ENCODE peak calls at places on chromosome 3, in four cellular contexts. One of them, this sample, is unnamed.

GRCh38 chr3:118710532-118710931 is 324.1 kb downstream of the IGSF11 start:
- DNase-seq in hepatocyte: no peak
- DNase-seq in cardiac muscle cell: no peak
- DNase-seq in PC-3: no peak
- DNase-seq in this sample: no peak

GRCh38 chr3:132344666-132345280 is 27.6 kb downstream of the ACP3 start:
- DNase-seq in cardiac muscle cell: no peak
- DNase-seq in PC-3: peak; percentile 77
- DNase-seq in hepatocyte: no peak
- DNase-seq in this sample: no peak

GRCh38 chr3:119098620-119099222 is 47.2 kb upstream of the TEX55 start:
- DNase-seq in PC-3: peak; percentile 81
- DNase-seq in cardiac muscle cell: peak; percentile 48
- DNase-seq in hepatocyte: peak; percentile 46
- DNase-seq in this sample: no peak

GRCh38 chr3:172398484-172398883 is 49.8 kb downstream of the GHSR start:
- DNase-seq in cardiac muscle cell: no peak
- DNase-seq in PC-3: no peak
- DNase-seq in hepatocyte: no peak
- DNase-seq in this sample: no peak

GRCh38 chr3:188322135-188322892 is 168.4 kb downstream of the LPP start:
- DNase-seq in cardiac muscle cell: no peak
- DNase-seq in hepatocyte: no peak
- DNase-seq in PC-3: no peak
- DNase-seq in this sample: no peak

GRCh38 chr3:134611516-134611915 is 39.3 kb downstream of the KY start:
- DNase-seq in cardiac muscle cell: no peak
- DNase-seq in hepatocyte: no peak
- DNase-seq in PC-3: no peak
- DNase-seq in this sample: no peak

GRCh38 chr3:10263549-10264363 is 15.5 kb downstream of the TATDN2 start:
- DNase-seq in cardiac muscle cell: peak; percentile 62
- DNase-seq in PC-3: peak; percentile 56
- DNase-seq in hepatocyte: peak; percentile 76
- DNase-seq in this sample: peak; percentile 75

GRCh38 chr3:121252676-121253075 is 293.1 kb downstream of the POLQ start:
- DNase-seq in hepatocyte: peak; percentile 8
- DNase-seq in PC-3: no peak
- DNase-seq in cardiac muscle cell: no peak
- DNase-seq in this sample: no peak

GRCh38 chr3:53030864-53031445 is 14.9 kb downstream of the SFMBT1 start:
- DNase-seq in cardiac muscle cell: no peak
- DNase-seq in PC-3: no peak
- DNase-seq in hepatocyte: no peak
- DNase-seq in this sample: no peak

DNA sequence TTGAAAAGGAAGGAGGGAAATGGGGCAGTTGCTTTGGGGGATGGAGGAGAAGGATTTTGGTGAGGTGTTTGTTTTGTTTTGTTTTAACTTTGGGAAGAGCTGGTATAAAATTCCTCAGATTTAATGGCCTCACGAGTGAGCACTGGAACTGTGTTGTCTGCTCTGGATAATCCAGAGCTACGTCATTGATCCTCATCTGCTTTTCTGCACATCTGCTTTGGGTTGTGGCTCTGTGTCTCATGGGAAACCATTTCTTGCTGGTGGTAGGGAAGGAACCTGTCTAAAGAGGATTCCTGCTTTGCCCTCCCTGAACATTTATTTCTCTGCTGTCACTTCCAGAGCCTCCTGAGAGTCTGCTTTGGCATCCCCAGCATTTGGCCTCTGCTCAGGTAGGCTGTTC is 3.1 kb downstream of the SNRK start:
- DNase-seq in cardiac muscle cell: no peak
- DNase-seq in hepatocyte: no peak
- DNase-seq in PC-3: no peak
- DNase-seq in this sample: no peak
- H3K4me3 ChIP-seq in cardiac muscle cell: no peak overlapping the region
- H3K4me3 ChIP-seq in hepatocyte: no peak overlapping the region
- H3K4me3 ChIP-seq in PC-3: peak overlapping the region; percentile 85
- H3K4me3 ChIP-seq in this sample: no peak overlapping the region

GRCh38 chr3:176927280-176927679 is 270.0 kb downstream of the TBL1XR1 start:
- DNase-seq in PC-3: no peak
- DNase-seq in cardiac muscle cell: no peak
- DNase-seq in hepatocyte: peak; percentile 13
- DNase-seq in this sample: no peak
- H3K27ac ChIP-seq in PC-3: no peak overlapping the region
- H3K27ac ChIP-seq in cardiac muscle cell: no peak overlapping the region
- H3K27ac ChIP-seq in hepatocyte: no peak overlapping the region
- H3K27ac ChIP-seq in this sample: no peak overlapping the region

GRCh38 chr3:142664819-142665218 is 59.0 kb upstream of the TRPC1 start:
- DNase-seq in PC-3: peak; percentile 5
- DNase-seq in cardiac muscle cell: no peak
- DNase-seq in hepatocyte: no peak
- DNase-seq in this sample: no peak

GRCh38 chr3:142663865-142664264 is 60.0 kb upstream of the TRPC1 start:
- DNase-seq in cardiac muscle cell: no peak
- DNase-seq in PC-3: no peak
- DNase-seq in hepatocyte: no peak
- DNase-seq in this sample: no peak

GRCh38 chr3:142660904-142661303 is 62.9 kb upstream of the TRPC1 start:
- DNase-seq in PC-3: no peak
- DNase-seq in cardiac muscle cell: no peak
- DNase-seq in hepatocyte: no peak
- DNase-seq in this sample: no peak

GRCh38 chr3:142660379-142660778 is 63.5 kb upstream of the TRPC1 start:
- DNase-seq in cardiac muscle cell: no peak
- DNase-seq in hepatocyte: no peak
- DNase-seq in PC-3: no peak
- DNase-seq in this sample: no peak

GRCh38 chr3:142664311-142664710 is 59.5 kb upstream of the TRPC1 start:
- DNase-seq in PC-3: no peak
- DNase-seq in cardiac muscle cell: no peak
- DNase-seq in hepatocyte: no peak
- DNase-seq in this sample: no peak
- H3K4me3 ChIP-seq in PC-3: no peak overlapping the region
- H3K4me3 ChIP-seq in cardiac muscle cell: no peak overlapping the region
- H3K4me3 ChIP-seq in hepatocyte: no peak overlapping the region
- H3K4me3 ChIP-seq in this sample: no peak overlapping the region

GRCh38 chr3:49812916-49813496 is 747 bp downstream of the UBA7 start:
- DNase-seq in cardiac muscle cell: no peak
- DNase-seq in PC-3: no peak
- DNase-seq in hepatocyte: no peak
- DNase-seq in this sample: no peak

GRCh38 chr3:49813497-49814174 is at the start of gene UBA7:
- DNase-seq in PC-3: peak; percentile 14
- DNase-seq in cardiac muscle cell: peak; percentile 86
- DNase-seq in hepatocyte: peak; percentile 55
- DNase-seq in this sample: no peak
- H3K27ac ChIP-seq in PC-3: no peak within 1 kb of the TSS
- H3K27ac ChIP-seq in cardiac muscle cell: no peak within 1 kb of the TSS
- H3K27ac ChIP-seq in hepatocyte: peak within 1 kb of the TSS; percentile 82
- H3K27ac ChIP-seq in this sample: no peak within 1 kb of the TSS

DNA sequence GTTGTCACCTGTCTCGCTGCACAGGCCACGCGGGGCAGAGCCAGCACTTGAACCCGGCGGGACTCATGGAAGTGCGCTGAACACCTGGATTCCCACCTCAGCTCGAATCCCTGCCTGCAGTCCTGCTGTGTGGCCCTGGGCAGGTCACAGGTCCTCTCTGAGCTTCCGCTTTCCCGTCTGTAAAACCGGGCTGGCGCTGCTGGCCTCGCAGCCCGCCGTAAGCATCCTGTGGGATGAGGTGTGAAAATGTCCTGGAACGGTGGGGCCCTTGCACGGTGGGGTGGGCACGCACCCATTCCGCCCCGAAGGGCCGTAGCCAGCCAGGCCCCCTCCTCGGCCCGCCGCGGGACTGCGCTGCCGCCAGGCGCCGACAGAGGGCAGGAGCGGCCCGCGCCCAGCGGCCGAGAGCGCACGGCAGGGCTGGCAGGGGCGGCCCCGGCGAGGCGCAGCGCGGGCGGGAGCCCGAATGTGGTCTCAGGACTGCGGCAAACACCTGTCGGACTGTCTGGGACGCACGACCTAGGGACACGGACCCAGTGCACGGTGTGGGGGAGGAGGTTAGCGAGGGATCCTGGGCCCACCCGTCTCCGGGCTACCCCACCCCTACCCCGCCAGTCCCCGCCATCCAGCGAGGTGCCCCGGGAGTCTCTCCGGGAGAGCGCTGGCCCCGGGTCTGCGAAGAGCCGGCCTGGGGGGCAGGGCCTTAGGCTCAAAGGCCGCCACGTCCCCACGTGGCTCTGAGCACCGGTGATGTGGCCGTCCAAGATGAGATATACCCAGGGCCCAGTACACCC is 40.4 kb downstream of the DNAJB8 start:
- DNase-seq in PC-3: peak; percentile 56
- DNase-seq in hepatocyte: peak; percentile 79
- DNase-seq in cardiac muscle cell: peak; percentile 37
- DNase-seq in this sample: peak; percentile 59
- H3K4me3 ChIP-seq in PC-3: peak overlapping the region; percentile 47
- H3K4me3 ChIP-seq in hepatocyte: no peak overlapping the region
- H3K4me3 ChIP-seq in cardiac muscle cell: peak overlapping the region; percentile 16
- H3K4me3 ChIP-seq in this sample: peak overlapping the region; percentile 25

GRCh38 chr3:105865016-105865623 is 3.7 kb downstream of the CBLB start:
- DNase-seq in hepatocyte: no peak
- DNase-seq in cardiac muscle cell: no peak
- DNase-seq in PC-3: peak; percentile 46
- DNase-seq in this sample: no peak
- H3K27ac ChIP-seq in hepatocyte: no peak overlapping the region
- H3K27ac ChIP-seq in cardiac muscle cell: no peak overlapping the region
- H3K27ac ChIP-seq in PC-3: peak overlapping the region; percentile 21
- H3K27ac ChIP-seq in this sample: no peak overlapping the region